ENCODE peak calls at places on chromosomes 13 and 19, in five cellular contexts. M, F, P, E and N are unnamed samples.

GRCh38 chr13:32323912-32324311 is 8.6 kb downstream of the BRCA2 start:
- DNase-seq in P (peak), F (no peak), M (peak), E (no peak), N (no peak)

GRCh38 chr13:94701313-94702180 is 10.8 kb downstream of the SOX21 start:
- DNase-seq in F (no peak), P (no peak), E (no peak), M (no peak), N (no peak)

GRCh38 chr19:17125052-17125727 is 49.6 kb downstream of the MYO9B start:
- DNase-seq in E (no peak), P (no peak), F (no peak), M (peak), N (peak)

GRCh38 chr13:33379597-33379996 is 94.0 kb upstream of the STARD13 start:
- DNase-seq in F (no peak), P (no peak), M (no peak), E (no peak), N (peak)

GRCh38 chr19:6047741-6048231 is 62.5 kb downstream of the RFX2 start:
- DNase-seq in F (no peak), E (no peak), M (peak), P (no peak), N (peak)

GRCh38 chr13:35927554-35927953 is 203.6 kb downstream of the DCLK1 start:
- DNase-seq in P (peak), M (peak), F (peak), E (no peak), N (no peak)

GRCh38 chr19:19599190-19599535 is 19.3 kb downstream of the PBX4 start:
- DNase-seq in E (no peak), F (no peak), P (no peak), M (no peak), N (peak)

GRCh38 chr13:46303743-46304385 is 83.2 kb downstream of the RUBCNL start:
- DNase-seq in M (no peak), E (no peak), P (no peak), F (no peak), N (peak)

GRCh38 chr19:17264641-17264979 is at the start of gene USHBP1:
- DNase-seq in P (no peak), E (peak), F (peak), M (no peak), N (no peak)

GRCh38 chr13:30983431-30983830 is 51.0 kb downstream of the TEX26 start:
- DNase-seq in P (no peak), E (no peak), M (no peak), F (no peak), N (no peak)

GRCh38 chr19:5929646-5930045 is 15.6 kb downstream of the CAPS start:
- DNase-seq in E (no peak), F (no peak), P (no peak), M (no peak), N (no peak)

GRCh38 chr19:18157465-18158063 is 4.6 kb downstream of the PIK3R2 start:
- DNase-seq in E (no peak), F (no peak), P (no peak), M (no peak), N (no peak)

GRCh38 chr19:27676877-27677276 is 1536.1 kb downstream of the UQCRFS1 start:
- DNase-seq in P (no peak), E (no peak), M (no peak), F (no peak), N (no peak)

GRCh38 chr19:45780146-45780447 is 2.2 kb downstream of the DMPK start:
- DNase-seq in F (no peak), M (no peak), E (no peak), P (no peak), N (no peak)
- H3K4me3 ChIP-seq in F (no peak), M (no peak), E (peak), P (no peak), N (no peak)

DNA sequence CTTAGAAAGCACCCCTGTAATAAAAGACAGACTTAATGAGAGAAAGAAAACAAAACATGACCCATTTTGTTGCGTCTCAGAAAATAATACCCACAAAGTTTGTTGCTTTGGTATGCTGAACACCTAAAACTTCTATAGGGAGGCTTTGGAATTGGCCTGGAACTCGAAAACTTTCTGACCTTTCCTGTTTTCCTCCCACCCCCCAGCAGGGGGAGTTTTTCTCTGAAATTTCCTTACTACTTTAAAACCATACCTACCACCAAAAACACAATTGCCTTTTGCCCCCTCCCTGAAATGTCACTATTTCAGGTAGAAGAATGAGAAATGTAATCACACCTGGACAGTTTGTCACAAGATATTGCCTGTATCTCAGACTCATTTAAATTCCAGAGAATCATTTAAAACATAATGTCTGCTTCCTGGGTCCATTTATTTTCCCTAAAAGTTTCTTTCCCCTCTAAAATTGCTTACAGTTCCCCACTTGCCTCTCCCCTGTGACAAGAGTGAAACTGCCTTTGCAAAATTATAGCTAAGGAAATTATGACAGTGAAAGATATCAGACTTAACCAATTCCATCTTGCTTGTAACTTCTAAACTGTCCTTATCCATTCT is 2700.2 kb downstream of the PCDH9 start:
- DNase-seq in M (peak), P (no peak), F (no peak), E (no peak), N (peak)
- TF ChIP-seq CTCF in M (peak), P (peak), F (peak), E (peak), N (peak)

DNA sequence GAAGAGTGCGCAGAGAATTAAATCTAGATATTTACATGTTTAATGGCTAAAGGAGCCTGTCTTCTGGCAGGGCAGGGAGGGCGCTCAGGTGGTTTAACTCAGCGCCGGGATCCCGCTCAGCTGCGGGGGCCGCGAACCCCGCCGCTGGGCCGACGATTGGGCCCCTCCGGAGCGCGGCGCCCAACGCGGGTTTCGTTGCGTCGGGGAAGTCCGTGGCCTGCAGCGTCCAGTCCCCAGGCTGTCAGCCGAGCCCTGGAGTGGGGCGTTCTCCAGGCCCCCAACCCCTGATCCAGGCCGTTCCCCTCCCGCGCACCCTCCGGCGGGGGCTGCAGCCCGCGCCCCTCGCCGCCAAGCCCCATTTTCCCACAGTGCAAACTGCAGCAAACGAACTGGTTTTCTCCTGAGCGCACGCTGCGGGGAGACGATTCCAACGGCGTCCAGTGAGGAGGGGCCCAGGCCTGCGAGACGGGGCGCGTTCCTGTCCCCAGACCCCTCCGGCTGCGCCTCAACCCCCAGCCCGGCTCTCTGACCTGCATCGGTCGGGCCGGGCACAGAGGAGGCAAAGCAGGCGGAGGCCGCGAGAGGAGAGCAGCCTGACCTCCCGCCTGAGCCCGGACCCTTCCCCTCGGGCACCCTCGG is 4.5 kb upstream of the ONECUT3 start:
- DNase-seq in F (no peak), E (no peak), M (no peak), P (no peak), N (no peak)
- H3K4me3 ChIP-seq in F (peak), E (no peak), M (no peak), P (no peak), N (no peak)

GRCh38 chr19:15634105-15634504 is 6.6 kb upstream of the CYP4F3 start:
- DNase-seq in F (no peak), E (no peak), M (no peak), P (no peak), N (no peak)

GRCh38 chr19:15635016-15635805 is 5.5 kb upstream of the CYP4F3 start:
- DNase-seq in P (no peak), E (no peak), F (peak), M (no peak), N (no peak)

GRCh38 chr19:15633122-15633521 is 7.6 kb upstream of the CYP4F3 start:
- DNase-seq in M (no peak), P (no peak), F (no peak), E (no peak), N (no peak)

GRCh38 chr19:15629003-15629880 is 11.5 kb upstream of the CYP4F3 start:
- DNase-seq in E (peak), P (no peak), F (peak), M (peak), N (peak)

DNA sequence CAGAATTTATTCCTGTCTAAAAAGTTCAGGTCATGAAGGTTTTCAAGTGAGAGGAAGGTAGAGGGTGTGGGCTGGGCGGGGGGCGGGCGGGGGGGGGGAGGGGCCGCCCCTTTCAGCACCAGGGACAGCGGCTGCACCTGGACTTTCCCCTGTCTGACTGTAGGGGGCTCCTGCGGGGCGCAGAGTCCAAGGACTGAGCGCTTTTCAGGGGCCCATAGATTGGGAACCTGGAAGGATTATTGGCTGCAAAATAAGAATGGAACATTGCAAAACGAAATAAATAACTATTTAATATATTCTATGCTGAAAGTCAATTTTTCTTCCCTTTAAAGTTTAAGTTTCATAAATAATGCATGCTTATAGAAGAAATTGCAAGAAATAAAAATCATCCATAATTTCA is 8.9 kb upstream of the CYP4F3 start:
- DNase-seq in E (no peak), P (no peak), F (no peak), M (no peak), N (peak)
- TF ChIP-seq CTCF in E (peak), P (peak), F (peak), M (peak), N (peak)

DNA sequence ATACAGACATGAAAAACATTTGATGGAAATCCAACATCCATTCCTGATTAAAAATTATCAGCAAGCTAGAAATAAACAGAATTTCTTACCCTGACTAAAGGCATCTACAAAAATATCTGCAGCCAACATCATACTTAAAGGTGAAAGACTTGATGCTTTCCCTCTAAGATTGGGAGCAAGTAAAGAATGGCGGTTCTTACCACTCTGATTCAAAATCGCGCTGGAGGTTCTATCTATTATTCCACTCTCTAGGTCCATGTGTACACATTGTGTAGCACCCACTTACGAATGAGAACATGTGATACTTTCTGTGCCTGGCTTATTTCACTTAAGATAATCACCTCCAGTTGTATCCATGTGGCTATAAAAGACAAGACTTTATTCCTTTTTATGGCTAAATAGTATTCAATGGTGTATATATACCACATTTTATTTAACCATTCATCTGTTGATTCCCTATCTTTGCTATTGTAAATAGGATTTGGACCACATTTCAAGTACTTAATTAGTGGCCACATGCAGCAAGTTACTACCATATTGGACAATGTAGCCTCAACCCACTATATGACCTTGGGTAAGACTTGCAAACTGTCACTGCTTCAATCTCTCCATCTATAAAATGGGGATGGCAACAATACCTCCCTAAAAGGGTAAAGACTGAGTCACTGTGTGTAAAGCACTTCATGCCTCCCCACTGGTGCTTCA is 38.4 kb upstream of the CYP2A7 start:
- DNase-seq in E (no peak), M (no peak), P (no peak), F (no peak), N (no peak)
- H3K4me3 ChIP-seq in E (no peak), M (no peak), P (no peak), F (no peak), N (no peak)